ENCODE peak calls at places on chromosome 2, in seven cellular contexts. P is tibial artery; W is amniotic stem cell; Q is HT-29; Z is hepatic stellate cell; T is HuH-7.5; M is activated naive CD8-positive, alpha-beta T cell treated with anti-CD3 and anti-CD28 coated beads, Interleukin-2, amount 50 U/mL, for 24 hours. J is an unnamed sample.

GRCh38 chr2:120797421-120798289 is 62.0 kb downstream of the GLI2 start:
- DNase-seq in Z (no peak), W (no peak), P (no peak), T (no peak), M (no peak), Q (no peak), J (no peak)

GRCh38 chr2:19733951-19734425 is 167.8 kb downstream of the TTC32 start:
- DNase-seq in Z (peak; percentile 77), M (no peak), P (no peak), T (no peak), Q (no peak), W (peak; percentile 17), J (no peak)

GRCh38 chr2:110204408-110205385 is at the start of gene NPHP1:
- DNase-seq in M (peak; percentile 89), T (peak; percentile 83), Q (peak; percentile 88), Z (peak; percentile 92), W (peak; percentile 53), P (peak; percentile 77), J (peak; percentile 89)

GRCh38 chr2:234457421-234457820 is 39.5 kb downstream of the ARL4C start:
- DNase-seq in M (no peak), Z (no peak), T (no peak), P (no peak), Q (no peak), W (no peak), J (no peak)

GRCh38 chr2:109171444-109172334 is 42.7 kb downstream of the SH3RF3 start:
- DNase-seq in M (no peak), W (peak; percentile 90), Q (no peak), Z (peak; percentile 83), P (peak; percentile 91), T (no peak), J (peak; percentile 33)

GRCh38 chr2:26652361-26653041 is 11.3 kb upstream of the CIB4 start:
- DNase-seq in Z (no peak), Q (no peak), P (no peak), T (no peak), M (no peak), W (no peak), J (no peak)

GRCh38 chr2:237874585-237875161 is 15.2 kb downstream of the RAMP1 start:
- DNase-seq in W (peak; percentile 86), M (no peak), T (no peak), Z (peak; percentile 84), Q (no peak), P (no peak), J (peak; percentile 91)

GRCh38 chr2:239225921-239226561 is 174.8 kb downstream of the HDAC4 start:
- DNase-seq in T (no peak), P (peak; percentile 51), M (no peak), Q (no peak), W (peak; percentile 18), Z (peak; percentile 88), J (no peak)

GRCh38 chr2:63667132-63667531 is 78.4 kb downstream of the MDH1 start:
- DNase-seq in W (no peak), Q (no peak), T (no peak), M (no peak), Z (no peak), P (no peak), J (no peak)

GRCh38 chr2:75605770-75606535 is 40.6 kb upstream of the MRPL19 start:
- DNase-seq in P (no peak), Z (peak; percentile 84), W (peak; percentile 85), M (no peak), T (no peak), Q (peak; percentile 35), J (peak; percentile 62)

GRCh38 chr2:97751752-97752151 is 38.4 kb downstream of the ZAP70 start:
- DNase-seq in W (no peak), Q (no peak), Z (no peak), P (no peak), M (no peak), T (no peak), J (no peak)

GRCh38 chr2:12861344-12861942 is 144.7 kb downstream of the TRIB2 start:
- DNase-seq in W (no peak), M (no peak), Z (peak; percentile 21), T (no peak), Q (no peak), P (no peak), J (peak; percentile 14)

GRCh38 chr2:159895258-159896209 is 97.5 kb upstream of the CD302 start:
- DNase-seq in M (no peak), Q (no peak), Z (no peak), W (no peak), T (no peak), P (no peak), J (no peak)

GRCh38 chr2:217920879-217921603 is 81.8 kb downstream of the TNS1 start:
- DNase-seq in M (no peak), Q (no peak), T (no peak), Z (peak; percentile 67), P (peak; percentile 72), W (no peak), J (no peak)

GRCh38 chr2:102698369-102699111 is 63.3 kb upstream of the TMEM182 start:
- DNase-seq in W (no peak), M (no peak), P (no peak), Q (peak; percentile 59), T (no peak), Z (no peak), J (no peak)

J was measured in H54.